ENCODE peak calls at places on chromosomes 5 and 9, in six cellular contexts. D, V, Z, H, N and F are unnamed samples.

GRCh38 chr9:96219615-96220257 is 82.2 kb downstream of the HSD17B3 start:
- DNase-seq in H (peak; percentile 89), V (no peak), D (peak; percentile 76), N (peak; percentile 59), Z (peak; percentile 57), F (peak; percentile 59)

GRCh38 chr9:89799766-89800165 is 195.0 kb downstream of the GADD45G start:
- DNase-seq in V (no peak), H (no peak), D (no peak), Z (no peak), N (no peak), F (no peak)

GRCh38 chr5:157162919-157163510 is 3.0 kb downstream of the GARIN3 start:
- DNase-seq in V (no peak), N (no peak), Z (no peak), H (peak; percentile 38), D (no peak), F (no peak)

GRCh38 chr9:74735761-74736160 is 152.0 kb downstream of the TRPM6 start:
- DNase-seq in H (no peak), V (no peak), Z (no peak), D (no peak), N (no peak), F (no peak)

GRCh38 chr5:42951169-42951846 is 88.8 kb downstream of the ANXA2R start:
- DNase-seq in H (peak; percentile 89), D (no peak), Z (peak; percentile 64), V (no peak), N (peak; percentile 32), F (peak; percentile 58)

GRCh38 chr5:130549884-130550552 is 615.0 kb downstream of the HINT1 start:
- DNase-seq in H (no peak), N (no peak), V (no peak), Z (no peak), D (no peak), F (no peak)

GRCh38 chr5:91443761-91444467 is 60.8 kb upstream of the ARRDC3 start:
- DNase-seq in N (no peak), V (no peak), D (no peak), Z (no peak), H (no peak), F (no peak)

GRCh38 chr5:80941496-80941895 is 18.7 kb upstream of the RASGRF2 start:
- DNase-seq in H (no peak), N (no peak), Z (no peak), D (no peak), V (no peak), F (no peak)

GRCh38 chr5:43400082-43400481 is 12.1 kb downstream of the CCL28 start:
- DNase-seq in H (no peak), V (no peak), Z (no peak), N (no peak), D (no peak), F (no peak)

GRCh38 chr5:134438641-134439621 is 27.2 kb upstream of the CDKN2AIPNL start:
- DNase-seq in Z (peak; percentile 69), N (peak; percentile 62), H (no peak), D (no peak), V (peak; percentile 83), F (peak; percentile 88)

GRCh38 chr5:106521701-106522100 is 1149.0 kb downstream of the EFNA5 start:
- DNase-seq in D (no peak), H (no peak), N (no peak), V (no peak), Z (no peak), F (no peak)

GRCh38 chr9:86369810-86370209 is 15.6 kb upstream of the TUT7 start:
- DNase-seq in H (no peak), N (no peak), V (no peak), D (no peak), Z (no peak), F (no peak)

GRCh38 chr5:54701179-54701578 is 183.6 kb downstream of the SNX18 start:
- DNase-seq in H (no peak), D (no peak), Z (no peak), N (peak; percentile 15), V (no peak), F (no peak)

GRCh38 chr5:88836195-88836838 is 46.7 kb downstream of the MEF2C start:
- DNase-seq in V (no peak), N (no peak), Z (no peak), H (no peak), D (peak; percentile 24), F (no peak)

GRCh38 chr5:171223927-171224326 is 85.1 kb upstream of the TLX3 start:
- DNase-seq in V (no peak), H (no peak), D (no peak), N (no peak), Z (no peak), F (no peak)

GRCh38 chr5:35963381-35963843 is 25.0 kb upstream of the CAPSL start:
- DNase-seq in H (no peak), Z (no peak), D (peak; percentile 56), N (no peak), V (no peak), F (no peak)

GRCh38 chr5:92019376-92019990 is 636.4 kb upstream of the ARRDC3 start:
- DNase-seq in H (no peak), Z (no peak), D (no peak), V (no peak), N (no peak), F (no peak)

GRCh38 chr5:151183451-151184245 is 26.1 kb upstream of the ANXA6 start:
- DNase-seq in V (no peak), H (peak; percentile 31), Z (no peak), N (no peak), D (no peak), F (no peak)

DNA sequence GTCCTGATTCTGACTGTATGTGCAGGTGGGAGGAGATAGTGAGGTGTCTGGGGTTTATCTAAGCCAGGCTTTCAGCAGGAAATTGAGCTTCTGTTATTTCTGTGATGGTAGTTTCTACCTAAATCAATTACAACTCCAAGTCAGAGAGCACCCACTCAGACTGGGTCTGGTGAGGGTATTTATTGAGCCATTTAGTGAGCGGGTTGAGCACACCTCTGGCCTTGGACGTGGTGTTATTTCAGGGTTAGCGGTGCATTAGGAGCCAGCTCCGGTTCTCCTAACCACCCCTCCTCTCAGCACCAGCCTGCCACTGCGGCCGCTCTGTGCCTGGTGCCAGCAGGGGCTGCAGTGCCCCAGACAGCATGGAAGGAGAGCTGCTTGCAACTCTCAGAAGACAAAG is 238.9 kb downstream of the CACNA1B start:
- DNase-seq in D (no peak), Z (no peak), V (no peak), N (no peak), H (peak; percentile 33), F (peak; percentile 23)
- H3K27me3 ChIP-seq in D (peaks cover 21% of the 10 kb centered on the region), Z (no peaks in the 10 kb centered on the region), V (peaks cover 16% of the 10 kb centered on the region), N (no peaks in the 10 kb centered on the region), H (no peaks in the 10 kb centered on the region), F (no peaks in the 10 kb centered on the region)

GRCh38 chr9:93183663-93184438 is at the start of gene WNK2:
- DNase-seq in N (peak; percentile 73), Z (peak; percentile 82), D (peak; percentile 98), H (peak; percentile 88), V (no peak), F (no peak)
- TF ChIP-seq POLR2A in N (no peak), Z (peak; percentile 24), D (no peak), H (no peak), V (no peak), F (no peak)

GRCh38 chr9:2199999-2200796 is 185.1 kb downstream of the SMARCA2 start:
- DNase-seq in H (no peak), Z (no peak), V (no peak), D (no peak), N (no peak), F (no peak)
- TF ChIP-seq CTCF in H (no peak), Z (no peak), V (no peak), D (no peak), N (no peak), F (no peak)

GRCh38 chr5:141807732-141808131 is 70.5 kb downstream of the PCDH1 start:
- DNase-seq in N (no peak), Z (no peak), V (no peak), D (no peak), H (no peak), F (no peak)
- H3K27me3 ChIP-seq in N (no peaks in the 10 kb centered on the region), Z (no peaks in the 10 kb centered on the region), V (no peaks in the 10 kb centered on the region), D (peaks cover 24% of the 10 kb centered on the region), H (no peaks in the 10 kb centered on the region), F (no peaks in the 10 kb centered on the region)

GRCh38 chr5:177542816-177543472 is 11.4 kb downstream of the FAM193B start:
- DNase-seq in N (no peak), H (no peak), V (no peak), D (no peak), Z (no peak), F (no peak)

GRCh38 chr5:177545487-177546261 is 8.7 kb downstream of the FAM193B start:
- DNase-seq in V (no peak), D (no peak), Z (no peak), H (no peak), N (peak; percentile 28), F (no peak)

GRCh38 chr5:177550120-177550519 is 4.2 kb downstream of the FAM193B start:
- DNase-seq in Z (no peak), H (no peak), D (no peak), V (no peak), N (no peak), F (no peak)

GRCh38 chr5:177547736-177548135 is 6.6 kb downstream of the FAM193B start:
- DNase-seq in V (no peak), Z (no peak), N (no peak), D (no peak), H (no peak), F (no peak)

DNA sequence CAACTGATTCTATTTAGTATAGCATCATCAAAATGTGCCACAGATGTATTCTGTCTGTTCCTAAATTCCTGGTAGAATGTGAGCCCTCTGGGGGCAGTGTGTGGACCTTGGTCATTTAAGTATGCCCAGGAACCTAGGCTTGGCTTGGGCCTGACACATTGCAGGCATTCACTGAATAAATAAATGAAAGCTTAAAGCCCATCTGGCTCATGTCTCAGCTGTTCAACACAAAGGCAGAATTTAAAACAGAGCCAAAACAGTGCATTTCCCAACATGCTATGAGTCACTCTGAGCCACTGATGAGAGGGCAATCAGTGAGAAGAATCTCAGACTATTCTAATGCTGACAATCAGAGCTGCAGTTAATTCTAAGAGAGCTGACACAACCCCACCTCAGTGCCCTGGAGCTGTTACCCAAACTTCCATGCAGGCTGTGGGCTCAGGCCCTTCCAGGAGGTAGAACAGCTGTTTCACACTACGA is 8.1 kb downstream of the FAM193B start:
- DNase-seq in D (no peak), Z (no peak), V (no peak), H (no peak), N (no peak), F (peak; percentile 66)
- TF ChIP-seq POLR2A in D (no peak), Z (no peak), V (no peak), H (no peak), N (no peak), F (no peak)

GRCh38 chr5:59922220-59922619 is 28.7 kb upstream of the PDE4D start:
- DNase-seq in N (no peak), D (no peak), H (no peak), V (no peak), Z (no peak), F (no peak)

GRCh38 chr5:59921816-59922215 is 28.3 kb upstream of the PDE4D start:
- DNase-seq in Z (no peak), V (no peak), H (no peak), D (no peak), N (no peak), F (no peak)

DNA sequence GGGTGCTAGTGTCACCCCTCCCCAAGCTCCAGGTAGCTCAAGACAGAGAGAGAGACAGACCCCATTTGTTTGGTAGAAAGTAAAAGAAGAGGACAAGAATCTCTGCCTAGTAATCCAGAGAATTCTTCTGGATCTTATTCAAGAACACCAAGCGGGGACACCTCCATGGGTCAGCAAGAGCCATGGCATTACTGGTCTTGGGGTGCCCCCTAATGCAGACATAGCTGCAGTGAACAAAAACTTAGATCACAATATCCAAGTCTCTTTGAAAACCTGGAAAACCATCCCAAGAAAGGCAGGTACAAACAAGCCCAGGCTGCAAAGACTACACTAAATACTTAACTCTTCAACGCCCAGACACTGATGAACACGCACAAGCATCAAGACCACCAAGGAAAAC is 29.9 kb upstream of the PDE4D start:
- DNase-seq in H (no peak), D (no peak), V (no peak), Z (no peak), N (no peak), F (no peak)
- TF ChIP-seq CTCF in H (no peak), D (no peak), V (no peak), Z (no peak), N (no peak), F (peak; percentile 24)